ENCODE peak calls at places on chromosomes 6 and 20, in five cellular contexts. X is ovary, H is ascending aorta, P is body of pancreas, D is colonic mucosa. W is an unnamed sample. For H3K4me1, the result is how much of the 10 kb centered on the place peaks cover.

GRCh38 chr6:11002176-11002575 is 41.9 kb downstream of the ELOVL2 start:
- DNase-seq in P (no peak), H (no peak), X (no peak), D (no peak), W (no peak)

GRCh38 chr6:33126101-33126714 is 50.4 kb downstream of the HLA-DPB1 start:
- DNase-seq in P (peak), H (no peak), D (peak), X (peak), W (peak)

GRCh38 chr6:161128230-161128629 is 136.7 kb downstream of the MAP3K4 start:
- DNase-seq in P (no peak), D (no peak), X (no peak), H (no peak), W (no peak)

GRCh38 chr20:53034899-53035298 is 62.7 kb downstream of the TSHZ2 start:
- DNase-seq in D (no peak), H (no peak), X (no peak), P (no peak), W (no peak)

GRCh38 chr6:159693894-159694545 is 979 bp upstream of the SOD2 start:
- DNase-seq in D (peak), H (no peak), X (peak), P (peak), W (peak)

GRCh38 chr20:4896971-4897497 is 104.3 kb downstream of the SLC23A2 start:
- DNase-seq in D (peak), X (no peak), H (no peak), P (no peak), W (peak)

GRCh38 chr6:36427781-36428345 is 14.8 kb downstream of the PXT1 start:
- DNase-seq in P (no peak), H (no peak), X (no peak), D (no peak), W (no peak)

GRCh38 chr20:60752741-60753420 is 499.2 kb upstream of the CDH4 start:
- DNase-seq in X (peak), D (no peak), H (no peak), P (no peak), W (no peak)

GRCh38 chr6:39268721-39269120 is 39.4 kb upstream of the KCNK5 start:
- DNase-seq in X (no peak), H (no peak), D (no peak), P (no peak), W (no peak)

GRCh38 chr6:51077967-51078518 is 259.4 kb downstream of the TFAP2B start:
- DNase-seq in X (no peak), P (no peak), H (no peak), D (no peak), W (no peak)

GRCh38 chr20:42483694-42484303 is 705.9 kb downstream of the PTPRT start:
- DNase-seq in H (no peak), P (peak), X (peak), D (peak), W (peak)

GRCh38 chr6:8462169-8462568 is 26.8 kb upstream of the SLC35B3 start:
- DNase-seq in H (no peak), P (no peak), X (no peak), D (no peak), W (peak)

GRCh38 chr6:88455317-88455716 is 289.2 kb upstream of the CNR1 start:
- DNase-seq in X (no peak), P (no peak), D (no peak), H (no peak), W (no peak)

GRCh38 chr6:38973178-38974057 is 75.2 kb upstream of the GLP1R start:
- DNase-seq in H (no peak), X (no peak), D (no peak), P (peak), W (peak)

GRCh38 chr6:42093582-42094329 is 43.4 kb downstream of the TAF8 start:
- DNase-seq in H (no peak), D (peak), P (peak), X (no peak), W (no peak)

GRCh38 chr6:41442800-41443501 is 103.2 kb upstream of the FOXP4 start:
- DNase-seq in H (no peak), P (peak), X (peak), D (peak), W (no peak)

GRCh38 chr6:7155871-7156579 is 48.3 kb downstream of the RREB1 start:
- DNase-seq in D (no peak), P (no peak), H (no peak), X (no peak), W (no peak)

GRCh38 chr6:105892577-105893262 is 193.4 kb upstream of the PRDM1 start:
- DNase-seq in D (no peak), P (peak), H (no peak), X (no peak), W (peak)

GRCh38 chr6:141451508-141452353 is 681.0 kb upstream of the GJE1 start:
- DNase-seq in X (no peak), D (no peak), H (no peak), P (no peak), W (no peak)

GRCh38 chr20:10495173-10495572 is 60.1 kb downstream of the SLX4IP start:
- DNase-seq in X (no peak), H (no peak), P (no peak), D (no peak), W (no peak)

GRCh38 chr20:51700809-51701285 is 67.3 kb downstream of the ATP9A start:
- DNase-seq in H (no peak), D (peak), P (peak), X (no peak), W (peak)

GRCh38 chr6:105596284-105596755 is 193.4 kb upstream of the PREP start:
- DNase-seq in P (no peak), H (no peak), X (no peak), D (no peak), W (no peak)

GRCh38 chr6:31079656-31080261 is 32.6 kb downstream of the C6orf15 start:
- DNase-seq in H (no peak), X (peak), P (peak), D (peak), W (peak)

GRCh38 chr20:46709055-46709458 is 392 bp upstream of the SLC2A10 start:
- DNase-seq in D (peak), X (no peak), H (no peak), P (no peak), W (no peak)

GRCh38 chr6:84685983-84686584 is 78.3 kb downstream of the TBX18 start:
- DNase-seq in D (peak), P (no peak), X (no peak), H (no peak), W (peak)

GRCh38 chr20:64050261-64051032 is 1.0 kb upstream of the SOX18 start:
- DNase-seq in H (no peak), D (no peak), P (no peak), X (no peak), W (no peak)
- H3K4me3 ChIP-seq in H (no peak), D (no peak), P (no peak), X (no peak), W (no peak)

GRCh38 chr20:19433371-19434316 is 221.2 kb downstream of the SLC24A3 start:
- DNase-seq in D (no peak), H (no peak), P (no peak), X (no peak), W (no peak)
- H3K27ac ChIP-seq in D (no peak), H (no peak), P (no peak), X (no peak), W (no peak)

DNA sequence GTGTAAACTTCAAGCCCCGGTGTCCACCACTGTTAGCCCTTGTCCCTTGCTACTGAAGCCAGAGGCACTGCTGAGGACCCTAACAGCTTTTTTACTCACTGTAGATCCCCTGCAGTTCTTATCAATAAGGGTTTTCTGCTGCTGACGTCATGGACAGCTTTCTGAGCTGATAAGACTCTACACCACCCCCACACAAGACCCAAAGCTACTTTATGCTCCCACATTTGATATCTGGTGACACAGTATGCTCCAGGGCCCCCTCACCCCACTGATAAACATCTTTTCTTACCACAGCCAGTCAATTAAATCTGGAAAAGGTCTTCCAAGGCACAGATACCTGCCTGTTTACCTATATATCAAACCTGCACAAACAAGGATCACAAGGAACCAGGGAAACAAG is 65.3 kb downstream of the NUS1 start:
- DNase-seq in H (no peak), P (no peak), X (no peak), D (no peak), W (no peak)
- H3K4me1 ChIP-seq in H (under half), P (under half), X (under half), D (under half), W (under half)

DNA sequence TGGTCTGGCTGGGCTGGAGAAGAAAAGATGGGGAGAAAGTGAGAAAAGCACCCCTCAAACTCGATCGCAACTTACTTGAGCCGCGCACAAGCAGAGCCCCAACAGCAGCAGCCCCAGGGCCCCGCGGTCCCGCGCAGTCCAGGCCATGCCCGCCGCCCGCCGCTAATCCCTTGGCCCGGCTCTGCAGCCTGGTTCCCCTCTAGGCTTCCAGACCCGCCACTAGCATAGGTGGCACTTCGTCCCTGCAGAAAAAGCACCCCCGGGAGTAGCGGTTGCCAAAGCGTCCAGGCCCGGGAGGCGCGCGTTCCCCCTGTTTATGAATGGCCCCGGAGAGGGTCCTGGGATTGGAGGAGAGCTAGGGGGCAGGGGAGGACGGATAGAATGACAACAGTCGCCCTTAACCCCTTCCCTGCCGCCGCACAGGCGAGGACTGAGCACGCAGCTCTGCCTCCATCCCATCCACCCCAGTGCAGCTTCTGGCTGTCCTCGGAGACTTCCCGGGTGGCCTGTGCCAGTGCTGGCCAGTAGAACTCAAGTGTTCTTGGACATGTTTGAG is 19.9 kb downstream of the COL9A1 start:
- DNase-seq in P (no peak), H (no peak), D (no peak), X (no peak), W (no peak)
- H3K4me3 ChIP-seq in P (no peak), H (no peak), D (no peak), X (no peak), W (no peak)

GRCh38 chr20:7151666-7152065 is 384.2 kb downstream of the BMP2 start:
- DNase-seq in H (no peak), X (no peak), D (no peak), P (no peak), W (no peak)
- H3K27ac ChIP-seq in H (no peak), X (no peak), D (no peak), P (no peak), W (no peak)

DNA sequence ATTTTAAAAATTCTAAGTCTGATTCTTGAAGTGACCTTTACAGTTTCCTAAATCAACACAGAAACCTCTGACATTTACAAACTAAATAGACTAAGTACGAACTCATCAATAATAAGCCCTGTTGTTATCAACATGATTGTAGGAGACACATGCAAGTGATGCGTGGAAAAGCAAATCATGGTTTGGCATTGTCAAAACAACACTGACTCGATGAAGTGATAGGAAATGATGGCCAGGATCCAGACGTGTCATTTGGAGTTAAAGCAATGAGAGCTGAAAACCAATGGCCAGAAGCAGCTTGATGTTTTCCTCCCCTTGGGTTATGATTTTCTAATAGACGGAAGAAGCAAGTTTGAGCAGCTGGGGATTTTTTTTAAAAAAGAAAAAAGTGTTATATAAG is 117.4 kb upstream of the FAM184A start:
- DNase-seq in P (no peak), X (no peak), H (no peak), D (no peak), W (no peak)
- H3K4me1 ChIP-seq in P (under half), X (under half), H (under half), D (under half), W (under half)

GRCh38 chr6:2862712-2863174 is 21.1 kb upstream of the SERPINB1 start:
- DNase-seq in H (no peak), D (peak), P (no peak), X (no peak), W (peak)

GRCh38 chr6:2863901-2864300 is 22.2 kb upstream of the SERPINB1 start:
- DNase-seq in X (no peak), H (no peak), D (no peak), P (no peak), W (no peak)

GRCh38 chr6:2868637-2869379 is 27.1 kb upstream of the SERPINB1 start:
- DNase-seq in D (no peak), P (no peak), H (no peak), X (no peak), W (no peak)

GRCh38 chr6:2866183-2866846 is 24.7 kb upstream of the SERPINB1 start:
- DNase-seq in X (no peak), P (no peak), H (no peak), D (no peak), W (no peak)

GRCh38 chr6:2865270-2866182 is 23.9 kb upstream of the SERPINB1 start:
- DNase-seq in H (no peak), X (no peak), P (no peak), D (no peak), W (no peak)
- H3K4me3 ChIP-seq in H (no peak), X (no peak), P (no peak), D (no peak), W (no peak)

GRCh38 chr6:47016236-47016635 is 25.9 kb downstream of the ADGRF1 start:
- DNase-seq in D (no peak), P (no peak), X (no peak), H (no peak), W (no peak)

GRCh38 chr6:47016916-47017315 is 25.2 kb downstream of the ADGRF1 start:
- DNase-seq in P (no peak), X (no peak), D (no peak), H (no peak), W (no peak)

GRCh38 chr6:47009583-47009982 is 32.5 kb downstream of the ADGRF1 start:
- DNase-seq in H (no peak), P (no peak), D (no peak), X (no peak), W (no peak)

GRCh38 chr6:47019941-47020340 is 22.2 kb downstream of the ADGRF1 start:
- DNase-seq in D (no peak), X (no peak), P (no peak), H (no peak), W (no peak)

GRCh38 chr6:47014401-47014800 is 27.7 kb downstream of the ADGRF1 start:
- DNase-seq in H (no peak), P (no peak), D (no peak), X (no peak), W (no peak)
- H3K27ac ChIP-seq in H (no peak), P (no peak), D (no peak), X (no peak), W (no peak)